ENCODE peak calls at places on chromosomes 11 and 22, in ten cellular contexts. R is activated T-cell treated with anti-CD3 and anti-CD28 coated beads for 48 hours; D is cardiac muscle cell; X is stimulated activated CD4-positive, alpha-beta T cell treated with anti-CD3 and anti-CD28 coated beads, Interleukin-15, amount 100 ng/mL, for 48 hours; O is esophagus squamous epithelium; Z is head of caudate nucleus; S is cardiac septum; H is non-pigmented ciliary epithelial cell; W is fibroblast of pulmonary artery; P is T-cell. Y is an unnamed sample.

GRCh38 chr11:47886096-47886495 is 37.9 kb upstream of the NUP160 start:
- DNase-seq in R (no peak), D (no peak), X (no peak), O (no peak), Z (no peak), S (no peak), H (peak), W (peak), P (no peak), Y (no peak)

GRCh38 chr22:35470903-35471321 is 69.7 kb upstream of the RASD2 start:
- DNase-seq in R (no peak), D (no peak), X (no peak), O (no peak), Z (no peak), S (no peak), H (no peak), W (no peak), P (no peak), Y (no peak)

GRCh38 chr11:117792241-117792640 is 4.8 kb downstream of the DSCAML1 start:
- DNase-seq in R (no peak), D (no peak), X (no peak), O (no peak), Z (no peak), S (no peak), H (no peak), W (no peak), P (no peak), Y (no peak)

GRCh38 chr11:62012451-62013265 is 45.2 kb upstream of the FTH1 start:
- DNase-seq in R (no peak), D (no peak), X (no peak), O (no peak), Z (no peak), S (no peak), H (no peak), W (peak), P (no peak), Y (no peak)

GRCh38 chr11:99148352-99148751 is 127.6 kb downstream of the CNTN5 start:
- DNase-seq in R (no peak), D (no peak), X (no peak), O (no peak), Z (no peak), S (no peak), H (no peak), W (no peak), P (no peak), Y (no peak)

GRCh38 chr11:72814139-72814830 is at the start of gene ATG16L2:
- DNase-seq in R (peak), D (peak), X (peak), O (peak), Z (peak), S (peak), H (no peak), W (peak), P (peak), Y (peak)

GRCh38 chr11:27696961-27697360 is 3.3 kb downstream of the BDNF start:
- DNase-seq in R (no peak), D (no peak), X (no peak), O (no peak), Z (no peak), S (no peak), H (no peak), W (no peak), P (no peak), Y (no peak)

GRCh38 chr22:19962909-19963806 is 21.5 kb upstream of the TXNRD2 start:
- DNase-seq in R (peak), D (no peak), X (no peak), O (no peak), Z (no peak), S (no peak), H (no peak), W (peak), P (no peak), Y (no peak)

GRCh38 chr11:74627381-74627780 is 35.0 kb downstream of the POLD3 start:
- DNase-seq in R (no peak), D (no peak), X (no peak), O (no peak), Z (no peak), S (no peak), H (no peak), W (no peak), P (no peak), Y (no peak)

GRCh38 chr11:126585388-126586302 is 230.2 kb downstream of the ST3GAL4 start:
- DNase-seq in R (no peak), D (no peak), X (no peak), O (no peak), Z (no peak), S (no peak), H (peak), W (peak), P (no peak), Y (peak)

GRCh38 chr11:66868726-66869291 is 11.9 kb downstream of the LRFN4 start:
- DNase-seq in R (peak), D (peak), X (peak), O (peak), Z (no peak), S (no peak), H (no peak), W (no peak), P (peak), Y (no peak)

GRCh38 chr11:1854132-1854948 is 1.5 kb downstream of the LSP1 start:
- DNase-seq in R (no peak), D (no peak), X (no peak), O (no peak), Z (no peak), S (no peak), H (no peak), W (no peak), P (no peak), Y (no peak)

GRCh38 chr11:30128269-30128932 is 102.4 kb upstream of the FSHB start:
- DNase-seq in R (no peak), D (peak), X (no peak), O (no peak), Z (no peak), S (no peak), H (no peak), W (peak), P (no peak), Y (peak)

GRCh38 chr11:68838572-68838964 is 3.1 kb downstream of the CPT1A start:
- DNase-seq in R (no peak), D (no peak), X (no peak), O (no peak), Z (no peak), S (no peak), H (no peak), W (peak), P (no peak), Y (no peak)

GRCh38 chr11:44028401-44028800 is 19.4 kb upstream of the ACCSL start:
- DNase-seq in R (no peak), D (no peak), X (no peak), O (no peak), Z (no peak), S (no peak), H (no peak), W (no peak), P (no peak), Y (no peak)

GRCh38 chr11:57792870-57793269 is 31.3 kb downstream of the CTNND1 start:
- DNase-seq in R (no peak), D (no peak), X (no peak), O (no peak), Z (no peak), S (no peak), H (no peak), W (no peak), P (no peak), Y (no peak)

GRCh38 chr22:39207141-39208012 is 37.4 kb downstream of the PDGFB start:
- DNase-seq in R (no peak), D (no peak), X (no peak), O (no peak), Z (no peak), S (no peak), H (no peak), W (peak), P (no peak), Y (no peak)

GRCh38 chr11:16291729-16292128 is 64.6 kb downstream of the SOX6 start:
- DNase-seq in R (no peak), D (no peak), X (no peak), O (no peak), Z (no peak), S (no peak), H (no peak), W (no peak), P (no peak), Y (no peak)

GRCh38 chr11:442611-443081 is 835 bp upstream of the ANO9 start:
- DNase-seq in R (no peak), D (no peak), X (no peak), O (no peak), Z (no peak), S (no peak), H (no peak), W (no peak), P (no peak), Y (no peak)

GRCh38 chr11:61361686-61362541 is at the start of the genes CYB561A3 and TMEM138:
- DNase-seq in R (peak), D (peak), X (peak), O (peak), Z (peak), S (peak), H (peak), W (peak), P (peak), Y (peak)

GRCh38 chr22:49536571-49537131 is 291.0 kb downstream of the BRD1 start:
- DNase-seq in R (no peak), D (no peak), X (no peak), O (no peak), Z (no peak), S (no peak), H (no peak), W (no peak), P (no peak), Y (no peak)

GRCh38 chr11:4919250-4919649 is at the start of gene OR51G2:
- DNase-seq in R (no peak), D (no peak), X (no peak), O (no peak), Z (no peak), S (no peak), H (no peak), W (no peak), P (no peak), Y (no peak)

GRCh38 chr22:39967103-39967829 is 7.1 kb downstream of the TMA7B start:
- DNase-seq in R (no peak), D (no peak), X (no peak), O (no peak), Z (no peak), S (no peak), H (no peak), W (peak), P (no peak), Y (no peak)

GRCh38 chr11:111602865-111603632 is 800 bp downstream of the SIK2 start:
- DNase-seq in R (no peak), D (peak), X (no peak), O (no peak), Z (peak), S (peak), H (no peak), W (peak), P (no peak), Y (peak)

GRCh38 chr11:34558673-34559072 is 45.1 kb upstream of the ELF5 start:
- DNase-seq in R (no peak), D (no peak), X (no peak), O (no peak), Z (no peak), S (no peak), H (no peak), W (no peak), P (no peak), Y (no peak)

GRCh38 chr11:127458561-127458960 is 458.0 kb upstream of the KIRREL3 start:
- DNase-seq in R (no peak), D (no peak), X (no peak), O (no peak), Z (no peak), S (no peak), H (no peak), W (no peak), P (no peak), Y (no peak)

GRCh38 chr11:65315204-65315865 is 669 bp downstream of the CDC42EP2 start:
- DNase-seq in R (peak), D (peak), X (peak), O (no peak), Z (peak), S (peak), H (no peak), W (peak), P (peak), Y (peak)

GRCh38 chr11:7551571-7551970 is 37.8 kb downstream of the PPFIBP2 start:
- DNase-seq in R (no peak), D (no peak), X (no peak), O (no peak), Z (no peak), S (no peak), H (peak), W (peak), P (no peak), Y (no peak)

GRCh38 chr11:86688398-86689179 is 16.2 kb upstream of the ME3 start:
- DNase-seq in R (peak), D (no peak), X (peak), O (no peak), Z (no peak), S (no peak), H (peak), W (peak), P (no peak), Y (no peak)

GRCh38 chr11:22928207-22928917 is 68.1 kb upstream of the CCDC179 start:
- DNase-seq in R (no peak), D (no peak), X (no peak), O (no peak), Z (no peak), S (no peak), H (no peak), W (peak), P (no peak), Y (no peak)

GRCh38 chr11:107819361-107820014 is 39.1 kb downstream of the SLC35F2 start:
- DNase-seq in R (no peak), D (no peak), X (no peak), O (no peak), Z (no peak), S (no peak), H (no peak), W (peak), P (no peak), Y (no peak)

Y was measured in G401.